ENCODE peak calls at places on chromosomes 5 and 9, in seven cellular contexts. D is heart left ventricle, H is endodermal cell, O is neural progenitor cell, F is A549, N is spleen, P is ascending aorta. I is an unnamed sample.

GRCh38 chr5:137176609-137177008 is 322.5 kb downstream of the SPOCK1 start:
- DNase-seq in P (no peak), N (no peak), D (no peak), H (no peak), O (no peak), F (no peak), I (no peak)

GRCh38 chr9:106799146-106799545 is 63.8 kb upstream of the ZNF462 start:
- DNase-seq in N (no peak), O (no peak), D (no peak), F (no peak), P (no peak), H (no peak), I (no peak)

GRCh38 chr5:22465177-22465576 is 388.0 kb downstream of the CDH12 start:
- DNase-seq in D (no peak), H (no peak), O (no peak), N (no peak), F (no peak), P (no peak), I (no peak)

GRCh38 chr5:36723921-36724320 is 117.5 kb downstream of the SLC1A3 start:
- DNase-seq in F (no peak), H (no peak), N (peak; percentile 80), O (no peak), D (no peak), P (no peak), I (no peak)

GRCh38 chr5:125033602-125034001 is 287.2 kb upstream of the ZNF608 start:
- DNase-seq in F (no peak), H (no peak), O (no peak), P (no peak), N (no peak), D (no peak), I (no peak)

GRCh38 chr5:174516741-174517140 is 207.6 kb upstream of the MSX2 start:
- DNase-seq in P (no peak), D (no peak), O (no peak), H (no peak), F (no peak), N (no peak), I (no peak)

GRCh38 chr9:96626912-96627311 is 7.3 kb upstream of the CDC14B start:
- DNase-seq in P (no peak), F (no peak), D (no peak), H (no peak), N (no peak), O (no peak), I (no peak)

GRCh38 chr5:88680253-88681132 is 202.5 kb downstream of the MEF2C start:
- DNase-seq in D (peak; percentile 89), P (no peak), H (peak; percentile 95), F (peak; percentile 81), O (peak; percentile 88), N (peak; percentile 93), I (no peak)

GRCh38 chr9:34510506-34511159 is 12.2 kb downstream of the ENHO start:
- DNase-seq in O (no peak), F (no peak), D (no peak), P (no peak), N (no peak), H (peak; percentile 69), I (peak; percentile 10)

GRCh38 chr5:101716941-101717340 is 579.1 kb downstream of the SLCO4C1 start:
- DNase-seq in O (no peak), N (no peak), H (no peak), P (no peak), F (no peak), D (no peak), I (no peak)

GRCh38 chr5:73132759-73133158 is 12.4 kb downstream of the TMEM171 start:
- DNase-seq in F (no peak), D (no peak), O (no peak), H (no peak), N (no peak), P (no peak), I (no peak)

GRCh38 chr5:73135021-73135420 is 14.6 kb downstream of the TMEM171 start:
- DNase-seq in H (no peak), N (no peak), F (no peak), D (no peak), O (no peak), P (no peak), I (no peak)

GRCh38 chr5:73136277-73136606 is 15.9 kb downstream of the TMEM171 start:
- DNase-seq in H (peak; percentile 75), O (no peak), N (no peak), D (no peak), P (no peak), F (no peak), I (no peak)

GRCh38 chr5:73137575-73138530 is 17.5 kb downstream of the TMEM171 start:
- DNase-seq in D (no peak), O (no peak), H (no peak), F (no peak), P (no peak), N (no peak), I (no peak)

GRCh38 chr5:73135429-73136276 is 15.3 kb downstream of the TMEM171 start:
- DNase-seq in O (peak; percentile 56), H (peak; percentile 77), F (peak; percentile 40), N (no peak), D (no peak), P (no peak), I (no peak)
- TF ChIP-seq CTCF in O (peak; percentile 49), H (peak; percentile 64), F (no peak), N (no peak), D (no peak), P (no peak), I (no peak)

DNA sequence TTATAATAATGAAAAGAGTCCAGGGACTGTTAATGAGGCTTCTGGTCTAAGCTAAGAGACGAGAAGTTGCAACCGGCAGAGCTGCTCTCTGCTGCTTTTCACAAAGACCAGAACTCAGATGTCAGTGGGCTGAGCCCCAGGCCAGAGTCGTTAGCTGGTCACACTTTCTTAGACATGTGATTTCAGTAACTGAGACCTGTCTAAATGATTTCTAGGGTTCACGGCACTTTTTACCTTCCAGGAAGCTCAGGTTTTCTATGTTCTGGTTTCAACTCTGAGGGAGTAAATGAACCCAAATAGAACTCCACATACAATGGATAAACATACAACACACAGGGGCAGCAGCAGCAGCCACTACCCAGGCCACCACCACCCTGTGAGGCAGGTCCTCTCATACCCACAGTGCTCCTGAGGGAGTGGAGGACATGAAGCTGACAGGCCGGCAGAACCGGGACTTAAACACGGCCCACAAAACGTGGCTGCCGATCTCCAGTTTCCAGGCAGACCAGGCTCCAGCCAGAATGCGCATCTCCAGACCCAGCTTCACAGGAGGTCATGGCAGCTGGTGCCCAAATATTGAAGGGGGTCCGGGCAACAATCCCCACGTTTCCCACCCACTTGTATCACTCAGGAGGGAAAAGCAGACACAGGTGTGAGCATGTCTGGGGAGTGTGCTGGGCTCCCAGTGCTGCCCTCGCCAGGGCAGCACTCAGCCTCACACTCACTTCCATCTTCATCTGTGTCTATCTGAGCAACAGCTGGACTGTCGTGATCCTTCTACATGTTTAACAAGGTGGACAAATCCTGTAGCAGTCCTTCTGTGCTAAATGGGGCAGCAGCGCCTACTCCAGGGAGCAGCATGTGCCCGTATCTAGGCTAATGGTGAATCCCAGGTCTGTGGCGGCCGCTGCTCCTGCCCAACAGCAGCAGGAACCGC is 38.8 kb downstream of the IARS1 start:
- DNase-seq in H (no peak), N (no peak), P (no peak), O (no peak), D (no peak), F (no peak), I (no peak)
- H3K4me1 ChIP-seq in H (no peaks in the 10 kb centered on the region), N (no peaks in the 10 kb centered on the region), P (no peaks in the 10 kb centered on the region), O (no peaks in the 10 kb centered on the region), D (no peaks in the 10 kb centered on the region), F (no peaks in the 10 kb centered on the region), I (no peaks in the 10 kb centered on the region)

GRCh38 chr9:91179237-91180138 is 182.2 kb downstream of the AUH start:
- DNase-seq in F (no peak), O (no peak), D (no peak), N (no peak), H (no peak), P (no peak), I (no peak)
- H3K4me3 ChIP-seq in F (no peak overlapping the region), O (no peak overlapping the region), D (no peak overlapping the region), N (no peak overlapping the region), H (no peak overlapping the region), P (no peak overlapping the region), I (no peak overlapping the region)

DNA sequence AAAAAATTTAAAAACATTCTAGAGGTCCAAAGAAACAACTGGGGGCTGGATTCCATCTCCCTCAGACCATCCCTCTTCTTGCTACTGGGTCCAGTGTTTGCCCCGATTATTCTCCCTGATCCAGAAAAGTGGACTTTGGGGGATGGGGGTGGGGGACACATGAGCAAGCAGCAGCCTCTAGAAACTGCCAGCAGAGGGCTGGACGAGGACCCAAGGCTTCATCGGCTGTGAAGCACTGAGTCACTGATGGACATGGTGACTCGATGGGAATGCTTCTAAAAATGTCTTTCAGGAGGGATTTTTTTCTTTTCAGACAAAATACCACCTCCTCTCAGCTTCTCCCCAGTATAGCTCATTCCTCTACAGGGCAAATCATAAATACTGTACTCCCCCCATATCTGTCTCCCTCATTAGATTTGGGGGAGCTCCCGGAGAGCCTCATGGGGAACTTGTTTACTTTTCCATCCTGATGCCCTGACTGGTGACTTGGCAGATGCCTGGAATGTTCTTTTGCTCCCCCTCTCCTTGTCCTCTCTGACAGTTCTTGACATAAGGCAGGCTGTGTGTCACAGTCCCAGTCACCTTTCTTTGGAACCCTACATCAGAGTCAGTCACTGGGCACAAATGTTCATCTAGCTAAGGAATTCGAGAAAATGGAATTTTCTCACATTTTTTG is 67.2 kb upstream of the STC2 start:
- DNase-seq in O (no peak), N (no peak), F (peak; percentile 18), H (peak; percentile 53), P (no peak), D (no peak), I (peak; percentile 48)
- TF ChIP-seq CTCF in O (peak; percentile 14), N (no peak), F (no peak), H (peak; percentile 60), P (no peak), D (no peak), I (no peak)

GRCh38 chr5:61339764-61340163 is 7.7 kb downstream of the ZSWIM6 start:
- DNase-seq in D (no peak), P (no peak), F (no peak), O (no peak), H (no peak), N (no peak), I (no peak)

GRCh38 chr5:61342066-61342465 is 10.0 kb downstream of the ZSWIM6 start:
- DNase-seq in D (no peak), N (no peak), P (no peak), H (no peak), O (no peak), F (no peak), I (no peak)

GRCh38 chr5:61344187-61344944 is 12.3 kb downstream of the ZSWIM6 start:
- DNase-seq in N (no peak), H (no peak), O (no peak), F (no peak), P (no peak), D (peak; percentile 69), I (no peak)

GRCh38 chr5:61346511-61346910 is 14.5 kb downstream of the ZSWIM6 start:
- DNase-seq in H (no peak), F (no peak), O (no peak), N (no peak), P (no peak), D (no peak), I (no peak)

GRCh38 chr5:61340775-61341361 is 8.8 kb downstream of the ZSWIM6 start:
- DNase-seq in H (peak; percentile 29), D (no peak), N (no peak), P (no peak), F (no peak), O (no peak), I (no peak)
- H3K4me1 ChIP-seq in H (peaks cover 5% of the 10 kb centered on the region), D (peaks cover 27% of the 10 kb centered on the region), N (peaks cover 73% of the 10 kb centered on the region), P (peaks cover 3% of the 10 kb centered on the region), F (peaks cover 75% of the 10 kb centered on the region), O (no peaks in the 10 kb centered on the region), I (no peaks in the 10 kb centered on the region)